ENCODE peak calls at places on chromosomes 2 and 18, in four cellular contexts. E is H1, X is HepG2, Z is K562. S is an unnamed sample.

GRCh38 chr18:78766651-78767533 is 212.7 kb upstream of the SALL3 start:
- DNase-seq in E (no peak), X (no peak), Z (no peak), S (no peak)

GRCh38 chr2:112622528-112622849 is 23.2 kb upstream of the SLC20A1 start:
- DNase-seq in E (no peak), X (no peak), Z (no peak), S (no peak)

GRCh38 chr2:17539596-17539992 is 902 bp upstream of the VSNL1 start:
- DNase-seq in E (peak), X (peak), Z (no peak), S (peak)

GRCh38 chr2:54522624-54523281 is 66.6 kb downstream of the SPTBN1 start:
- DNase-seq in E (peak), X (peak), Z (peak), S (peak)

GRCh38 chr2:108220942-108221541 is 18.7 kb upstream of the SULT1C3 start:
- DNase-seq in E (no peak), X (no peak), Z (no peak), S (no peak)

GRCh38 chr2:11899264-11899818 is 152.9 kb downstream of the LPIN1 start:
- DNase-seq in E (no peak), X (no peak), Z (no peak), S (no peak)

GRCh38 chr2:68908392-68908970 is 37.3 kb upstream of the BMP10 start:
- DNase-seq in E (no peak), X (no peak), Z (peak), S (peak)

GRCh38 chr18:777021-777420 is 35.0 kb downstream of the YES1 start:
- DNase-seq in E (no peak), X (no peak), Z (no peak), S (no peak)

GRCh38 chr18:47872426-47872825 is 58.0 kb downstream of the SMAD2 start:
- DNase-seq in E (no peak), X (no peak), Z (no peak), S (no peak)

GRCh38 chr2:240502430-240503121 is 55.2 kb downstream of the ANKMY1 start:
- DNase-seq in E (no peak), X (no peak), Z (no peak), S (no peak)

GRCh38 chr2:74691955-74692354 is 37.9 kb downstream of the SEMA4F start:
- DNase-seq in E (no peak), X (no peak), Z (no peak), S (no peak)

GRCh38 chr2:37916512-37917082 is 8.5 kb upstream of the RMDN2 start:
- DNase-seq in E (no peak), X (no peak), Z (no peak), S (no peak)
- TF ChIP-seq SRF in E (no peak), X (no peak), Z (no peak), S (no peak)

DNA sequence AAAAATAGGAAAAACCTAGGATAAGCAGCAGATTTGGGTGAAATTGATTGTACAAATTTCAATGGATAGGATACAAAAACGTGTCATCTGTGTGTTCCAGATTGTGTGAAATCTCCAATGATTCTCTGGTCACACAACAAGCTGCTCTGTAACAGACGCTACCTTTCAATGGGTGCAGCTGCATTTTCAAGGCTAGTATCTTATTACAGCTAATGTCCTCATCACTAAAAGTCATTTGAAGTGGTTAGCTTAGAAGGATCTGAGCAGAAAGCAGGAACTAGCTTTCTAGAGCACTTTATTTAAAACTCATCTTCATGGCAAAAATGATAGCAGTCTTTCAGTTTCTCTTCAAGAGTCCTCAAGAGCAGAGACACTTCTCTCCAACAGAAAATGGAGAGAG is 364.6 kb downstream of the LRP1B start:
- DNase-seq in E (no peak), X (no peak), Z (no peak), S (no peak)
- TF ChIP-seq SRF in E (no peak), X (no peak), Z (no peak), S (no peak)

GRCh38 chr2:33167655-33168245 is 221.0 kb downstream of the LTBP1 start:
- DNase-seq in E (no peak), X (no peak), Z (no peak), S (no peak)

GRCh38 chr2:33168973-33169372 is 222.2 kb downstream of the LTBP1 start:
- DNase-seq in E (no peak), X (no peak), Z (no peak), S (no peak)

GRCh38 chr2:33168425-33168824 is 221.7 kb downstream of the LTBP1 start:
- DNase-seq in E (no peak), X (no peak), Z (no peak), S (no peak)

GRCh38 chr2:33166287-33166881 is 219.6 kb downstream of the LTBP1 start:
- DNase-seq in E (no peak), X (no peak), Z (no peak), S (no peak)
- TF ChIP-seq SRF in E (no peak), X (no peak), Z (no peak), S (no peak)

DNA sequence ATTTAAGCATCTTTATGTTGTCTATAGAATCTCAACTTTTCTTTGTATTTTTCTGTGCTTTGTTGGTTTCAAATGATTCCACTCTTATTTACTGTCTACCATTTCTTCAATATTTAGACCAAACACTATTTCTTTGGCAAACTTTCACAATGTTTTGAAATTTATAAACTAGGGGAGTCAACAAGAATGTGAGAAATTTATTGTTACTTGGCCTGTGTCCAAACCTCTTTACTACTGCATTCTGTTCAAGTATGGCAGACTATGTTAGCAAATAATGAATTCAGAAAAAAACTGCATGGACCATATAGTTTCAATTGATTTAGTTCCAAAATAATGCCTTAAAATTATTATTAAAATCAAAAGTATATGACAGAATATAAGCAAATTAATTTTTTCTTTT is 470.2 kb downstream of the FBXO15 start:
- DNase-seq in E (no peak), X (no peak), Z (no peak), S (no peak)
- TF ChIP-seq SRF in E (no peak), X (no peak), Z (no peak), S (no peak)

DNA sequence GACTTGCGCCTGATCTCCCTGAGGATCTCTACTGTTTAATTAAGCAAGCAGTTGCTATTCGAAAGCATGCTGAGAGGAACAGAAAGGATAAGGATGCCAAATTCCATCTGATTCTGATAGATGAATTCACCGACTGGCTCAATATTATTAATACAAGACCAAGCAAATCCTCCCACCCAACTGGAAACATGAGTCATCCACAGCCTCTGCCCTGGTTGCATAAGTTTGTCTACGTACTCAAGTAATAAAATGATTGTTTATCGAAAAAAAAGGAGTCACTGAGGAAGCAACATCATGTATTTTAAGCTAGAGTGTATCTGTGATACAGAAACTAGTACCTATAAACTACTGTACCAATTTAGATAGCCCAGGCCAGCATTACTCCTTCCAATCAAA is 26.0 kb downstream of the ATAD2B start:
- DNase-seq in E (no peak), X (peak), Z (peak), S (peak)
- TF ChIP-seq SRF in E (no peak), X (no peak), Z (no peak), S (no peak)

GRCh38 chr18:62586781-62587487 is 64.1 kb downstream of the ZCCHC2 start:
- DNase-seq in E (peak), X (no peak), Z (no peak), S (no peak)
- TF ChIP-seq SRF in E (no peak), X (no peak), Z (no peak), S (no peak)

DNA sequence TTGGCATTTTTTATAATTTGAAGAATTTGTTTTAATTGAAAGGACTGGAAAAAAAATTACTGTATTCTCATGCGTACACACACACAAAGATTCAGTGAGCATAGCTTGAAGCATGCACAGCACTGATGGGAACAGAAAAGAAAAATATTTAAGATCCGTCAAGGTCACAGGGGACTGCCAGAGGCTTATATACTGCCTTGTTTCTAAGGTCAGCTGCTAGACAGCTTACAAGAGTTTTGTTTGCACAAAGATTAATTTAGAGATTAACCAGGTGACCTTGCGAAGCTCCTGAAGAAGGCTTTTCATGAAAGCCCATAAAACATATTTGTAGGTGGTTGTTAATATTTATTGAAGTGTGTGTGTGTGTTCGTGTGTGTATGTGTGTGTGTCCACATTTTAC is 396.3 kb downstream of the TRIB2 start:
- DNase-seq in E (no peak), X (no peak), Z (no peak), S (no peak)
- TF ChIP-seq SRF in E (no peak), X (no peak), Z (no peak), S (no peak)

S was measured in HCT116.